ENCODE peak calls at places on chromosomes 13 and 19, in eight cellular contexts. D, L, U, I, C, G, P and B are unnamed samples.

GRCh38 chr19:57814505-57815246 is at the start of gene ZNF552:
- DNase-seq in D (peak), C (peak), L (peak), I (peak), G (peak), P (peak), U (peak), B (peak)

GRCh38 chr19:12733369-12733896 is 1.1 kb downstream of the TRIR start:
- DNase-seq in C (peak), U (peak), I (peak), P (peak), G (peak), D (no peak), L (peak), B (peak)

GRCh38 chr19:19657397-19657783 is 6.1 kb downstream of the ATP13A1 start:
- DNase-seq in L (no peak), G (no peak), U (no peak), D (peak), I (no peak), P (no peak), C (no peak), B (peak)

GRCh38 chr13:39682310-39682709 is 26.8 kb downstream of the COG6 start:
- DNase-seq in U (no peak), L (no peak), C (no peak), I (no peak), D (no peak), G (no peak), P (no peak), B (no peak)

GRCh38 chr13:109156181-109156935 is 526.9 kb downstream of the MYO16 start:
- DNase-seq in I (peak), U (peak), D (no peak), P (no peak), G (no peak), L (no peak), C (no peak), B (peak)

GRCh38 chr19:45710731-45711130 is 18.3 kb downstream of the QPCTL start:
- DNase-seq in G (no peak), I (no peak), C (no peak), L (no peak), D (no peak), U (no peak), P (no peak), B (no peak)

GRCh38 chr19:7417671-7418324 is 69.1 kb downstream of the ARHGEF18 start:
- DNase-seq in P (no peak), L (no peak), I (peak), U (no peak), C (no peak), G (no peak), D (no peak), B (no peak)

GRCh38 chr19:472005-472858 is 11.4 kb upstream of the SHC2 start:
- DNase-seq in P (no peak), U (no peak), G (no peak), D (no peak), I (peak), L (no peak), C (no peak), B (no peak)

GRCh38 chr13:91482427-91482826 is 84.0 kb downstream of the GPC5 start:
- DNase-seq in U (no peak), I (no peak), C (no peak), L (peak), P (no peak), G (peak), D (no peak), B (peak)

GRCh38 chr13:61664821-61665705 is 249.4 kb upstream of the PCDH20 start:
- DNase-seq in I (no peak), U (no peak), D (peak), C (no peak), P (no peak), L (no peak), G (no peak), B (peak)

GRCh38 chr19:29528946-29529645 is 3.3 kb downstream of the VSTM2B start:
- DNase-seq in U (peak), G (peak), L (peak), P (no peak), D (no peak), I (peak), C (no peak), B (no peak)

GRCh38 chr19:2044709-2045500 is 6.1 kb downstream of the MKNK2 start:
- DNase-seq in I (no peak), C (no peak), U (no peak), D (peak), G (no peak), P (peak), L (no peak), B (no peak)

GRCh38 chr13:71304861-71305260 is 562.1 kb downstream of the DACH1 start:
- DNase-seq in I (no peak), D (no peak), L (no peak), P (no peak), C (no peak), G (no peak), U (no peak), B (no peak)

GRCh38 chr13:107851670-107852460 is 363.5 kb downstream of the LIG4 start:
- DNase-seq in L (no peak), I (peak), P (no peak), C (no peak), D (no peak), G (peak), U (no peak), B (no peak)

GRCh38 chr13:100566543-100566942 is 22.0 kb downstream of the GGACT start:
- DNase-seq in L (no peak), C (no peak), U (peak), G (no peak), P (no peak), I (peak), D (no peak), B (no peak)

GRCh38 chr13:77521194-77521593 is 14.3 kb upstream of the SCEL start:
- DNase-seq in P (no peak), D (no peak), I (peak), L (no peak), C (no peak), G (no peak), U (peak), B (no peak)

GRCh38 chr13:52003551-52003950 is 7.7 kb downstream of the ATP7B start:
- DNase-seq in P (no peak), I (no peak), L (no peak), G (no peak), U (no peak), C (no peak), D (no peak), B (no peak)

GRCh38 chr13:49020328-49020727 is 44.6 kb downstream of the FNDC3A start:
- DNase-seq in U (no peak), D (no peak), L (no peak), G (no peak), I (no peak), C (no peak), P (no peak), B (no peak)

GRCh38 chr13:74073231-74073630 is 61.0 kb downstream of the KLF12 start:
- DNase-seq in U (no peak), I (no peak), D (no peak), C (no peak), P (no peak), L (no peak), G (no peak), B (no peak)

GRCh38 chr19:3603121-3603841 is 3.4 kb downstream of the TBXA2R start:
- DNase-seq in I (no peak), G (no peak), L (no peak), P (no peak), U (no peak), C (no peak), D (peak), B (no peak)

GRCh38 chr19:46195104-46195503 is 34.4 kb upstream of the IGFL1 start:
- DNase-seq in I (no peak), G (no peak), C (no peak), P (no peak), U (no peak), L (no peak), D (no peak), B (no peak)

GRCh38 chr19:34317311-34317927 is 47.6 kb upstream of the GPI start:
- DNase-seq in D (no peak), P (no peak), C (no peak), I (peak), G (no peak), U (peak), L (no peak), B (peak)

GRCh38 chr13:45695198-45695730 is 6.9 kb upstream of the CBY2 start:
- DNase-seq in D (no peak), P (no peak), U (no peak), G (no peak), C (no peak), L (no peak), I (peak), B (peak)

GRCh38 chr19:13132471-13133166 is 14.6 kb downstream of the NACC1 start:
- DNase-seq in L (no peak), P (no peak), C (no peak), U (peak), D (no peak), I (peak), G (no peak), B (peak)

GRCh38 chr19:2391118-2391725 is 31.2 kb downstream of the TMPRSS9 start:
- DNase-seq in P (peak), I (peak), C (peak), L (peak), D (no peak), U (peak), G (peak), B (peak)

GRCh38 chr13:105991622-105992254 is 543.7 kb downstream of the EFNB2 start:
- DNase-seq in U (peak), C (no peak), G (no peak), P (no peak), D (no peak), I (peak), L (no peak), B (peak)

GRCh38 chr19:45050036-45050435 is 11.2 kb downstream of the CLASRP start:
- DNase-seq in I (peak), P (no peak), G (no peak), C (no peak), L (no peak), D (no peak), U (peak), B (no peak)

GRCh38 chr19:2235026-2235395 is 1.1 kb downstream of the PLEKHJ1 start:
- DNase-seq in U (peak), L (no peak), C (no peak), P (no peak), I (peak), D (no peak), G (no peak), B (no peak)

GRCh38 chr13:34025746-34026145 is 207.8 kb downstream of the RFC3 start:
- DNase-seq in C (no peak), G (no peak), D (no peak), I (peak), P (no peak), L (no peak), U (peak), B (peak)

GRCh38 chr13:61162636-61163035 is 253.0 kb downstream of the PCDH20 start:
- DNase-seq in P (no peak), C (no peak), D (no peak), I (no peak), G (no peak), U (no peak), L (no peak), B (no peak)

GRCh38 chr19:48513289-48514122 is 1.9 kb upstream of the LMTK3 start:
- DNase-seq in U (peak), I (peak), P (peak), D (peak), L (no peak), G (peak), C (peak), B (peak)
- H3K9ac ChIP-seq in U (no peak), I (peak), P (peak), D (no peak), L (peak), G (no peak), C (peak), B (no peak)

DNA sequence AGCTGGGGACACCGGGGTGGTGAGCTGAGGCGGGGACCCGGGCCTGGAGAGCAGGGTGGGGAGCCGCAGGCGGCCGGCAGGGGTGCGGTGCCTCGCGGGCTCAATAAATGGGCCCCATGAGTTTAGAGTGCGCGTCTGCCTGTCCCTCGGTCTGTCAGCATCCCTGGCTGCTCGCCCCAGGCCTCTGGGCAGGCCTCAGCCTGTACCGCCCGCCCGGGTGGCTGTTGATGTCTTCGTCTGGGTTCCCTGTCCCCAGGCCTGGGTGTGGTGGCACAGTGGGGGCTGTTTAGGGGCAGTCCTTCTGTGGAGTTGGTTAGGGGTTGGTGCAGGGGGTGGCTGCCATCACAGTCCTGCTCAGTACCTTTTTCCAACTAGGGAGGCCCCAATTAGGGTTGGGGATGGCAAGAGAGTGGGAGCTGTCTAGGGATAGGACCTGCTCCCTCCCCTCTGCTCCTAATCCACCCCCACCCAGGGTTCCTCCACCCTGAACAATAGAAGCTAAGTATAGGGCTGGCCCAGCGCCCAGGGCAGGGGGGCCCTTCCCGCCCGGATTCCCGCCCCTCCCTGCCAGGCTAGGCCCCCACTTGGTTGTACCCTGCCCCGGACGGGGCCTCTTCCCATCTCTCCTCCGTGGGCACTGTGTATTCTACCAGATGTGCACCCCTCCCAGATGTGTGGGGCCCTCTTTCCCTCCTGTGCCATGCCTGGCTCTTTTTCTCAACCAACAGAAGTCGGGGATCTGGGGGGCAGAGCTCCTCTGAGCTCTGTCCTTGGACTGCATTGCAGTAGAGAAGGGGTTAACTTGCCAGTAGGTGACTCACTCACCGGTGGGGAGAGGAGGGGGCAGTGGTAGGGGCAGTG is 12.4 kb downstream of the CIC start:
- DNase-seq in D (peak), U (peak), I (peak), L (peak), C (no peak), P (peak), G (peak), B (peak)
- H3K9ac ChIP-seq in D (no peak), U (no peak), I (peak), L (peak), C (no peak), P (peak), G (no peak), B (peak)

DNA sequence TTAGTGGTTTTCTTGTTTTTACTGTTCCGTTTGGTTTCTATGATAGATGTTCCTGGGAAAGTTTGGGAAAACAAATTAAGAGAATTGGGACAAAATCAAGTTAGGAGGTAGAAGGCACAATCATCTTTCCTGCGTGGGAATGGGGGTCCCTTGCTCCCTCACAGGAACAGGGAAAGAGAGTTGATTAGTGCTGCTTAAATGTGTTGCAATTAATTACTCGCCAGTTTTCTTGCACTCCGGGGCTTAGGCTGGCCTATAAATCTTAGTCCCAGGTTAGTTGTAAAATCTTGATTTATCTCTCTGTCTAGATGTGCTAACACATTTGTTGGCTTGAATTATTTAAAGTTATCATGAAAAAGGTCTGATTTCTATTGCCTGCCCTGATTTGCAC is 10.0 kb downstream of the B3GLCT start:
- DNase-seq in I (no peak), U (no peak), G (no peak), D (no peak), P (no peak), C (no peak), L (no peak), B (no peak)
- H3K9ac ChIP-seq in I (no peak), U (no peak), G (no peak), D (no peak), P (no peak), C (no peak), L (no peak), B (no peak)

DNA sequence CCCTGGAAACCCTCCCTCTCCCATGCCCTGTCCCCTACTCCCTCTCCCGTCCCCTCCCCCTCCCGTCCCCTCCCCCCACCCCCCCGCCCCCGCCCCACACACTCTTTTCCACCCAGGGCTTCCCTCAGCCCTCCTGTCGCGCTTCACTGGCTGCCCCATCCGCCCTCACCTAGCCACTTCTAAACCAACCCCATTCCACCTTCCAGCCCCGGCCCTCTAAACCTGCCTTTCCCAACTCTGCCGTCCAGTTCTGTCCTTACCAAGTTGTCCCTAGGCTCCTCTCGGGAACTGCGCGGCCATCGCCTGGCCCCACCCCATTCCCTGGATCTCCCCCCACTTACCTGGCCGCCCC is 972 bp downstream of the RGL3 start:
- DNase-seq in I (no peak), U (no peak), P (no peak), G (no peak), C (no peak), D (no peak), L (no peak), B (no peak)
- H3K9ac ChIP-seq in I (no peak), U (no peak), P (no peak), G (no peak), C (no peak), D (no peak), L (peak), B (no peak)

DNA sequence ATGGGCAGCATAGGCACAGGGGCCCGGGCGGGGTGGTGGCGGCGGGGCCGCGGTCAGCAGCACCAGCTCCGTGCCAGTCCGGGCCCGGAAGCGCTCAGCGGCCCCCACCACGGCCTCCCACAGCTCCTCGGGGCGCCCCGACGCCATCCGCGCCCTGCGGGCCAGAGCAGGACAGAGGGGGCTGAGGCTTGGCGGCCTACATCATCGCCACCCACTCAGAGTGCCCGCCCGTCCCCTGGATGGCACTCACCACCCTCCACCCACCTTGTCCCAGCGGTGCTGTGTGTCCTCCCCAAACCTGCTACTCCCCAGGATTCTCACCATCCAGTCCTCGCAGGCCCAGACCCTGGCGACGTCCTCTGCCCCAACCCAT is 4.0 kb downstream of the AKT1S1 start:
- DNase-seq in L (no peak), U (no peak), C (no peak), D (no peak), P (no peak), I (no peak), G (no peak), B (no peak)
- H3K9ac ChIP-seq in L (no peak), U (no peak), C (no peak), D (no peak), P (no peak), I (no peak), G (no peak), B (no peak)

GRCh38 chr19:53785196-53785889 is 38.8 kb downstream of the NLRP12 start:
- DNase-seq in U (peak), C (no peak), G (no peak), L (no peak), I (no peak), D (no peak), P (no peak), B (no peak)

GRCh38 chr19:53782698-53783097 is 41.4 kb downstream of the NLRP12 start:
- DNase-seq in L (no peak), G (no peak), U (no peak), I (no peak), C (no peak), D (no peak), P (no peak), B (no peak)

GRCh38 chr19:53775524-53775923 is 48.6 kb downstream of the NLRP12 start:
- DNase-seq in L (no peak), U (no peak), P (no peak), C (no peak), I (no peak), D (peak), G (no peak), B (no peak)

GRCh38 chr19:53780506-53780905 is 43.6 kb downstream of the NLRP12 start:
- DNase-seq in L (no peak), I (no peak), G (no peak), D (no peak), U (no peak), P (no peak), C (no peak), B (no peak)
- H3K9ac ChIP-seq in L (no peak), I (no peak), G (no peak), D (no peak), U (no peak), P (no peak), C (no peak), B (no peak)

GRCh38 chr19:37977992-37978391 is 71.0 kb downstream of the SIPA1L3 start:
- DNase-seq in C (no peak), L (no peak), G (peak), P (no peak), U (peak), I (peak), D (no peak), B (peak)
- H3K9ac ChIP-seq in C (no peak), L (no peak), G (peak), P (peak), U (peak), I (peak), D (no peak), B (no peak)

GRCh38 chr19:50725932-50726230 is 2.7 kb downstream of the CLEC11A start:
- DNase-seq in D (no peak), U (no peak), G (no peak), P (no peak), C (no peak), L (no peak), I (no peak), B (no peak)
- H3K9ac ChIP-seq in D (no peak), U (no peak), G (no peak), P (no peak), C (no peak), L (peak), I (peak), B (no peak)

GRCh38 chr19:17393914-17394313 is at the start of gene CCDC194:
- DNase-seq in C (no peak), L (no peak), D (no peak), I (peak), U (no peak), G (no peak), P (no peak), B (no peak)
- H3K9ac ChIP-seq in C (no peak), L (no peak), D (no peak), I (no peak), U (no peak), G (no peak), P (no peak), B (no peak)